ENCODE peak calls at places on chromosomes 12 and 14, in four cellular contexts. Z is A172; N is activated naive CD4-positive, alpha-beta T cell; T is kidney glomerular epithelial cell. M is an unnamed sample.

GRCh38 chr12:6899837-6900519 is 4.6 kb upstream of the LRRC23 start:
- DNase-seq in T (no peak), N (no peak), Z (no peak), M (no peak)

GRCh38 chr12:42790761-42791151 is 201.2 kb upstream of the PRICKLE1 start:
- DNase-seq in T (peak), N (no peak), Z (peak), M (peak)

GRCh38 chr14:90177537-90178189 is 78.7 kb upstream of the PSMC1 start:
- DNase-seq in N (no peak), Z (peak), T (no peak), M (no peak)

GRCh38 chr14:100522616-100523021 is 64.6 kb downstream of the BEGAIN start:
- DNase-seq in Z (no peak), T (no peak), N (no peak), M (no peak)

GRCh38 chr12:47877081-47877480 is 27.7 kb downstream of the VDR start:
- DNase-seq in T (no peak), N (no peak), Z (no peak), M (no peak)

GRCh38 chr12:23662966-23663365 is 286.5 kb downstream of the SOX5 start:
- DNase-seq in T (no peak), N (no peak), Z (no peak), M (no peak)

GRCh38 chr14:59678352-59678751 is 101.7 kb upstream of the CCDC175 start:
- DNase-seq in T (peak), N (no peak), Z (no peak), M (no peak)

GRCh38 chr12:58030566-58031279 is 89.4 kb downstream of the ATP23 start:
- DNase-seq in T (no peak), Z (peak), N (no peak), M (no peak)

GRCh38 chr12:52149651-52150241 is 42.1 kb downstream of the KRT80 start:
- DNase-seq in T (no peak), N (no peak), Z (peak), M (no peak)

GRCh38 chr14:92362781-92363235 is 39.8 kb downstream of the SLC24A4 start:
- DNase-seq in N (no peak), T (no peak), Z (peak), M (no peak)

GRCh38 chr14:51328942-51329350 is 88.9 kb downstream of the TMX1 start:
- DNase-seq in T (no peak), Z (no peak), N (no peak), M (no peak)